ENCODE peak calls at places on chromosome 11, in ten cellular contexts. P, L, Z, W, N, T, B, H, E and Q are unnamed samples.

GRCh38 chr11:117219995-117220394 is 11.9 kb downstream of the PCSK7 start:
- DNase-seq in P (no peak), L (no peak), H (no peak), N (no peak), E (no peak), B (no peak), Z (no peak), W (no peak), T (no peak), Q (no peak)

GRCh38 chr11:36131719-36132349 is 157.4 kb downstream of the COMMD9 start:
- DNase-seq in E (peak; percentile 35), T (peak; percentile 77), W (peak; percentile 67), L (peak; percentile 57), H (no peak), N (no peak), Z (no peak), B (peak; percentile 48), P (peak; percentile 63), Q (no peak)

GRCh38 chr11:19191530-19192169 is 10.1 kb downstream of the CSRP3 start:
- DNase-seq in P (no peak), E (no peak), L (peak; percentile 52), W (no peak), H (no peak), T (no peak), B (peak; percentile 70), N (no peak), Z (no peak), Q (no peak)

GRCh38 chr11:78385205-78385604 is 32.4 kb downstream of the GAB2 start:
- DNase-seq in T (no peak), W (no peak), L (no peak), P (no peak), N (no peak), E (no peak), H (no peak), Z (no peak), B (no peak), Q (no peak)

GRCh38 chr11:134932761-134933160 is 520.7 kb upstream of the B3GAT1 start:
- DNase-seq in B (peak; percentile 45), P (no peak), N (no peak), L (no peak), W (no peak), E (no peak), H (no peak), T (peak; percentile 53), Z (no peak), Q (no peak)

GRCh38 chr11:124872280-124872679 is 7.0 kb downstream of the ROBO3 start:
- DNase-seq in H (no peak), W (no peak), N (no peak), P (no peak), B (no peak), L (no peak), Z (no peak), T (no peak), E (no peak), Q (no peak)

GRCh38 chr11:46554205-46555162 is 39.3 kb downstream of the AMBRA1 start:
- DNase-seq in T (peak; percentile 73), N (no peak), E (peak; percentile 48), H (no peak), P (no peak), L (no peak), Z (no peak), B (no peak), W (no peak), Q (peak; percentile 57)

GRCh38 chr11:77505956-77506355 is 32.1 kb upstream of the PAK1 start:
- DNase-seq in P (no peak), Z (no peak), L (no peak), W (no peak), N (no peak), B (no peak), E (no peak), T (no peak), H (no peak), Q (no peak)

GRCh38 chr11:12888525-12889158 is 120.5 kb upstream of the RASSF10 start:
- DNase-seq in W (peak; percentile 85), Z (no peak), E (peak; percentile 84), L (peak; percentile 95), B (peak; percentile 88), T (peak; percentile 98), P (peak; percentile 85), N (peak; percentile 71), H (no peak), Q (peak; percentile 72)

GRCh38 chr11:121757480-121758125 is 304.8 kb upstream of the SORL1-AS1 start:
- DNase-seq in P (no peak), N (no peak), B (no peak), H (no peak), Z (no peak), E (no peak), W (no peak), L (no peak), T (peak; percentile 36), Q (no peak)

GRCh38 chr11:86949995-86950993 is 4.9 kb downstream of the FZD4 start:
- DNase-seq in T (peak; percentile 66), H (no peak), B (no peak), N (no peak), P (no peak), W (no peak), L (no peak), Z (no peak), E (peak; percentile 64), Q (peak; percentile 68)

GRCh38 chr11:67240575-67241389 is 25.5 kb upstream of the GRK2 start:
- DNase-seq in B (peak; percentile 72), N (no peak), L (peak; percentile 73), E (peak; percentile 87), W (no peak), H (peak; percentile 76), P (peak; percentile 62), Z (no peak), T (peak; percentile 82), Q (peak; percentile 37)

GRCh38 chr11:15663778-15664218 is 549.1 kb downstream of the INSC start:
- DNase-seq in E (no peak), B (no peak), W (peak; percentile 62), N (no peak), T (no peak), H (no peak), L (peak; percentile 30), Z (no peak), P (no peak), Q (no peak)

GRCh38 chr11:74739546-74740270 is 8.5 kb upstream of the CHRDL2 start:
- DNase-seq in L (peak; percentile 68), Z (no peak), H (no peak), E (peak; percentile 63), N (no peak), B (no peak), P (peak; percentile 63), W (peak; percentile 62), T (peak; percentile 84), Q (peak; percentile 28)

GRCh38 chr11:68963779-68964178 is 17.0 kb downstream of the MRGPRD start:
- DNase-seq in B (no peak), W (peak; percentile 6), T (no peak), L (no peak), Z (peak; percentile 47), H (no peak), P (peak; percentile 8), N (no peak), E (no peak), Q (no peak)

GRCh38 chr11:68960299-68961071 is 20.3 kb downstream of the MRGPRD start:
- DNase-seq in H (no peak), L (no peak), P (no peak), Z (peak; percentile 88), T (no peak), W (no peak), E (no peak), B (peak; percentile 20), N (no peak), Q (no peak)

GRCh38 chr11:68959465-68960298 is 21.1 kb downstream of the MRGPRD start:
- DNase-seq in T (no peak), E (no peak), W (no peak), H (no peak), L (no peak), N (no peak), B (peak; percentile 15), Z (peak; percentile 75), P (no peak), Q (no peak)

GRCh38 chr11:68961245-68961644 is 19.5 kb downstream of the MRGPRD start:
- DNase-seq in N (no peak), T (no peak), Z (peak; percentile 68), W (no peak), P (no peak), E (no peak), H (no peak), L (no peak), B (no peak), Q (no peak)

GRCh38 chr11:68962527-68963250 is 18.1 kb downstream of the MRGPRD start:
- DNase-seq in B (no peak), H (no peak), P (no peak), T (no peak), N (no peak), Z (peak; percentile 21), L (no peak), E (no peak), W (no peak), Q (no peak)
- TF ChIP-seq CTCF in B (no peak), H (no peak), P (no peak), T (no peak), N (no peak), Z (peak; percentile 39), L (no peak), E (no peak), W (no peak), Q (no peak)

GRCh38 chr11:133388975-133389568 is 143.2 kb downstream of the OPCML start:
- DNase-seq in W (no peak), L (no peak), Z (no peak), E (no peak), P (no peak), B (no peak), T (no peak), N (no peak), H (peak; percentile 51), Q (no peak)
- TF ChIP-seq CTCF in W (no peak), L (no peak), Z (no peak), E (no peak), P (no peak), B (no peak), T (no peak), N (no peak), H (no peak), Q (no peak)

GRCh38 chr11:83306385-83307080 is 20.4 kb upstream of the CCDC90B start:
- DNase-seq in Z (no peak), P (no peak), T (no peak), L (no peak), H (no peak), N (no peak), B (no peak), W (no peak), E (no peak), Q (no peak)

DNA sequence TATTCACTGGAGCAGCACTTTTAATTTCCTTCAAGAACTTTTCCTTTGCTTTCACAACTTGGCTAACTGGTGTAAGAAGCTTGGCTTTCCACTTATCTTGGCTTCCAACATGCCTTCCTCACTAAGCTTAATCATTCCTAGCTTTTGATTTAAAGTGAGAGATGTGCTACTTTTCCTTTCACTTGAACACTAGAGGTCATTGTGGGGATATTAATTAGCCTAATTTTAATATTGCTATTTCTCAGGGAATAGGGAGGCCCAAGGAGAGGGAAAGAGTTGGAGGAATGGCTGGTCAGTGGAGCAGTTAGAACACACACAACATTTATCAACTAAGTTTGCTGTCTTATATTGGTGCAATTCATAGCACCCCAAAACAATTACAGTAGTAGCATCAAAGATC is 24.6 kb upstream of the CCDC90B start:
- DNase-seq in Z (no peak), P (no peak), B (no peak), E (no peak), N (no peak), W (no peak), L (no peak), H (no peak), T (no peak), Q (no peak)
- TF ChIP-seq CTCF in Z (no peak), P (no peak), B (no peak), E (no peak), N (no peak), W (no peak), L (peak; percentile 54), H (no peak), T (no peak), Q (no peak)

GRCh38 chr11:70381872-70382842 is 16.2 kb upstream of the CTTN start:
- DNase-seq in P (no peak), B (no peak), W (no peak), H (no peak), E (peak; percentile 87), N (peak; percentile 82), T (peak; percentile 73), L (no peak), Z (peak; percentile 36), Q (peak; percentile 54)
- TF ChIP-seq CTCF in P (no peak), B (no peak), W (no peak), H (no peak), E (peak; percentile 53), N (peak; percentile 42), T (peak; percentile 32), L (no peak), Z (peak; percentile 43), Q (peak; percentile 42)